ENCODE peak calls at places on chromosomes 2 and 18, in nine cellular contexts. One of them, this sample, is unnamed.

GRCh38 chr2:113872201-113872600 is 17.7 kb upstream of the ACTR3 start:
- DNase-seq in HCT116: no peak
- DNase-seq in H1: no peak
- DNase-seq in tibial nerve: no peak
- DNase-seq in CD8-positive, alpha-beta T cell: no peak
- DNase-seq in uterus: no peak
- DNase-seq in cardiac fibroblast: peak
- DNase-seq in OCI-LY7: no peak
- DNase-seq in stomach: no peak
- DNase-seq in this sample: no peak

GRCh38 chr2:168404764-168405163 is 51.3 kb upstream of the CERS6 start:
- DNase-seq in HCT116: no peak
- DNase-seq in H1: no peak
- DNase-seq in tibial nerve: no peak
- DNase-seq in CD8-positive, alpha-beta T cell: no peak
- DNase-seq in uterus: no peak
- DNase-seq in cardiac fibroblast: no peak
- DNase-seq in OCI-LY7: no peak
- DNase-seq in stomach: peak
- DNase-seq in this sample: no peak

GRCh38 chr18:34159691-34160185 is 65.0 kb downstream of the NOL4 start:
- DNase-seq in HCT116: no peak
- DNase-seq in H1: no peak
- DNase-seq in tibial nerve: no peak
- DNase-seq in CD8-positive, alpha-beta T cell: no peak
- DNase-seq in uterus: no peak
- DNase-seq in cardiac fibroblast: no peak
- DNase-seq in OCI-LY7: no peak
- DNase-seq in stomach: no peak
- DNase-seq in this sample: no peak

GRCh38 chr18:22200611-22201225 is 31.3 kb downstream of the GATA6 start:
- DNase-seq in HCT116: no peak
- DNase-seq in H1: no peak
- DNase-seq in tibial nerve: no peak
- DNase-seq in CD8-positive, alpha-beta T cell: no peak
- DNase-seq in uterus: no peak
- DNase-seq in cardiac fibroblast: no peak
- DNase-seq in OCI-LY7: no peak
- DNase-seq in stomach: no peak
- DNase-seq in this sample: no peak

GRCh38 chr2:42908538-42909200 is 116.3 kb upstream of the HAAO start:
- DNase-seq in HCT116: no peak
- DNase-seq in H1: no peak
- DNase-seq in tibial nerve: no peak
- DNase-seq in CD8-positive, alpha-beta T cell: no peak
- DNase-seq in uterus: no peak
- DNase-seq in cardiac fibroblast: no peak
- DNase-seq in OCI-LY7: no peak
- DNase-seq in stomach: no peak
- DNase-seq in this sample: no peak

GRCh38 chr18:37230762-37231161 is 334.8 kb downstream of the CELF4 start:
- DNase-seq in HCT116: no peak
- DNase-seq in H1: no peak
- DNase-seq in tibial nerve: no peak
- DNase-seq in CD8-positive, alpha-beta T cell: no peak
- DNase-seq in uterus: no peak
- DNase-seq in cardiac fibroblast: peak
- DNase-seq in OCI-LY7: no peak
- DNase-seq in stomach: no peak
- DNase-seq in this sample: no peak

GRCh38 chr2:76640905-76641304 is 881.3 kb downstream of the LRRTM4 start:
- DNase-seq in HCT116: no peak
- DNase-seq in H1: no peak
- DNase-seq in tibial nerve: no peak
- DNase-seq in CD8-positive, alpha-beta T cell: no peak
- DNase-seq in uterus: no peak
- DNase-seq in cardiac fibroblast: no peak
- DNase-seq in OCI-LY7: no peak
- DNase-seq in stomach: no peak
- DNase-seq in this sample: peak

GRCh38 chr18:21184396-21184996 is 57.5 kb upstream of the GREB1L start:
- DNase-seq in HCT116: no peak
- DNase-seq in H1: no peak
- DNase-seq in tibial nerve: no peak
- DNase-seq in CD8-positive, alpha-beta T cell: no peak
- DNase-seq in uterus: no peak
- DNase-seq in cardiac fibroblast: no peak
- DNase-seq in OCI-LY7: no peak
- DNase-seq in stomach: no peak
- DNase-seq in this sample: peak

GRCh38 chr2:218833023-218833609 is 1.5 kb upstream of the PRKAG3 start:
- DNase-seq in HCT116: no peak
- DNase-seq in H1: no peak
- DNase-seq in tibial nerve: no peak
- DNase-seq in CD8-positive, alpha-beta T cell: no peak
- DNase-seq in uterus: no peak
- DNase-seq in cardiac fibroblast: peak
- DNase-seq in OCI-LY7: no peak
- DNase-seq in stomach: no peak
- DNase-seq in this sample: no peak

GRCh38 chr18:13530215-13530878 is 196.0 kb downstream of the FAM210A start:
- DNase-seq in HCT116: no peak
- DNase-seq in H1: no peak
- DNase-seq in tibial nerve: no peak
- DNase-seq in CD8-positive, alpha-beta T cell: no peak
- DNase-seq in uterus: no peak
- DNase-seq in cardiac fibroblast: no peak
- DNase-seq in OCI-LY7: no peak
- DNase-seq in stomach: no peak
- DNase-seq in this sample: no peak

GRCh38 chr2:105038383-105039061 is 653 bp downstream of the MRPS9 start:
- DNase-seq in HCT116: peak
- DNase-seq in H1: no peak
- DNase-seq in tibial nerve: no peak
- DNase-seq in CD8-positive, alpha-beta T cell: no peak
- DNase-seq in uterus: no peak
- DNase-seq in cardiac fibroblast: peak
- DNase-seq in OCI-LY7: no peak
- DNase-seq in stomach: no peak
- DNase-seq in this sample: peak

GRCh38 chr2:84958135-84959044 is 12.6 kb upstream of the KCMF1 start:
- DNase-seq in HCT116: peak
- DNase-seq in H1: peak
- DNase-seq in tibial nerve: no peak
- DNase-seq in CD8-positive, alpha-beta T cell: no peak
- DNase-seq in uterus: no peak
- DNase-seq in cardiac fibroblast: peak
- DNase-seq in OCI-LY7: no peak
- DNase-seq in stomach: peak
- DNase-seq in this sample: peak

DNA sequence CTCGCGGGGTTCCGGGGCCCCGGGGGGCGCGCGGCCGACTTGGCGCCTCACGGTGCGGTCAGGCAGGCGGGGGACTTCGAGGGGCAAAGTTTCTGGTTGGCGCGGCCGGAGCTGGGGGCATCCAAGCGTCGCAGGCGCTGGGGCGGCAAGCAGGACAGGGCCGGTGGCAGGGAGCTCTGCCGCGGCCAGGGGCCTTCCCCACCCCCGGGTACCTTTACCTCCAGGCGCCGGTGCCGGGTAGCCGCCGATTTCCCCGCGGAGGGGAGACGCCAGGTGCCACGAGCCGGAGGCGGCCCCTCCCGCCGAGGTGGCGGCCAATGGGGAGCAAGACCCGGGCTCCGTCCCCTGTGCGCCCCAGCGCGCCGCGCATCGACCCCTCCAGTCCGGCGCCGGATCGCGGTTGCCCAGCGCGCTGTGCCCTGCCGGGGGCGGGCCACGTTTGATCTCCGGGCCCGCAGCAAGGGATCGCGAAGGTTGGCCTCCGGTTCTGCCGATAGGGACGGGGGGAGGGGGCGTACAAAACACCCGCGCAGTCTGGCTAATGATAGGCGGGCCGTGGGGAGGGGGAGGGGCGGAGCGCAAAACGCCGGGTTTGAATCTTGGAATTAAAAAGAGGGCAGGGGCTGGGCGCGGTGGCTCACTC is at the start of gene ST8SIA5:
- DNase-seq in HCT116: no peak
- DNase-seq in H1: peak
- DNase-seq in tibial nerve: no peak
- DNase-seq in CD8-positive, alpha-beta T cell: no peak
- DNase-seq in uterus: no peak
- DNase-seq in cardiac fibroblast: no peak
- DNase-seq in OCI-LY7: no peak
- DNase-seq in stomach: no peak
- DNase-seq in this sample: no peak
- H3K4me3 ChIP-seq in HCT116: no peak
- H3K4me3 ChIP-seq in H1: peak
- H3K4me3 ChIP-seq in tibial nerve: no peak
- H3K4me3 ChIP-seq in CD8-positive, alpha-beta T cell: no peak
- H3K4me3 ChIP-seq in uterus: no peak
- H3K4me3 ChIP-seq in cardiac fibroblast: peak
- H3K4me3 ChIP-seq in OCI-LY7: no peak
- H3K4me3 ChIP-seq in stomach: peak
- H3K4me3 ChIP-seq in this sample: no peak

GRCh38 chr2:579961-580360 is 97.2 kb downstream of the TMEM18 start:
- DNase-seq in HCT116: no peak
- DNase-seq in H1: no peak
- DNase-seq in tibial nerve: no peak
- DNase-seq in CD8-positive, alpha-beta T cell: no peak
- DNase-seq in uterus: no peak
- DNase-seq in cardiac fibroblast: no peak
- DNase-seq in OCI-LY7: no peak
- DNase-seq in stomach: no peak
- DNase-seq in this sample: no peak

GRCh38 chr2:584863-585823 is 92.1 kb downstream of the TMEM18 start:
- DNase-seq in HCT116: no peak
- DNase-seq in H1: peak
- DNase-seq in tibial nerve: no peak
- DNase-seq in CD8-positive, alpha-beta T cell: peak
- DNase-seq in uterus: peak
- DNase-seq in cardiac fibroblast: no peak
- DNase-seq in OCI-LY7: peak
- DNase-seq in stomach: no peak
- DNase-seq in this sample: no peak

GRCh38 chr2:586518-587370 is 90.5 kb downstream of the TMEM18 start:
- DNase-seq in HCT116: no peak
- DNase-seq in H1: peak
- DNase-seq in tibial nerve: no peak
- DNase-seq in CD8-positive, alpha-beta T cell: no peak
- DNase-seq in uterus: no peak
- DNase-seq in cardiac fibroblast: no peak
- DNase-seq in OCI-LY7: no peak
- DNase-seq in stomach: peak
- DNase-seq in this sample: no peak

GRCh38 chr2:582792-583528 is 94.2 kb downstream of the TMEM18 start:
- DNase-seq in HCT116: no peak
- DNase-seq in H1: no peak
- DNase-seq in tibial nerve: no peak
- DNase-seq in CD8-positive, alpha-beta T cell: no peak
- DNase-seq in uterus: no peak
- DNase-seq in cardiac fibroblast: no peak
- DNase-seq in OCI-LY7: no peak
- DNase-seq in stomach: no peak
- DNase-seq in this sample: no peak

GRCh38 chr2:583666-584065 is 93.5 kb downstream of the TMEM18 start:
- DNase-seq in HCT116: no peak
- DNase-seq in H1: no peak
- DNase-seq in tibial nerve: no peak
- DNase-seq in CD8-positive, alpha-beta T cell: no peak
- DNase-seq in uterus: no peak
- DNase-seq in cardiac fibroblast: no peak
- DNase-seq in OCI-LY7: no peak
- DNase-seq in stomach: no peak
- DNase-seq in this sample: no peak
- TF ChIP-seq CTCF in HCT116: peak
- TF ChIP-seq CTCF in H1: peak
- TF ChIP-seq CTCF in tibial nerve: no peak
- TF ChIP-seq CTCF in CD8-positive, alpha-beta T cell: no peak
- TF ChIP-seq CTCF in uterus: no peak
- TF ChIP-seq CTCF in cardiac fibroblast: no peak
- TF ChIP-seq CTCF in OCI-LY7: peak
- TF ChIP-seq CTCF in stomach: no peak
- TF ChIP-seq CTCF in this sample: no peak

DNA sequence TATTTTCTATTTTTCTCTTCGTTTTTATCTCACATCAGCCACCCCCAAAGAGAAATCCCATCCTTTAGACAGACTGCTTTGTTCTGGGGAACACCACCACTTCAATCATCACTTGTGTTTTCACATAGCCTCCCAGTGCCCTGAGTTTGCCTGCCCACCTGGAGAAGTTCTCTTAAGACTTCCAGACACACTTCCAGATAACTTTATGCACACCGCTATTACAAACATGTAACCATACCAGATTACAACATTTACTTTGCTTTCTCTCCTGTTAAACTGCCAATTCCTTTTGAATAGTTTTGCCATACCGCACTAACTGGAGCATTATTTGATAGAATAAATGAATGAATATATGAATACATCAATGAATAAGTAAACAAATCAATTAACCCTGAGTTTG is 1353.6 kb downstream of the DPP10 start:
- DNase-seq in HCT116: no peak
- DNase-seq in H1: no peak
- DNase-seq in tibial nerve: no peak
- DNase-seq in CD8-positive, alpha-beta T cell: no peak
- DNase-seq in uterus: no peak
- DNase-seq in cardiac fibroblast: no peak
- DNase-seq in OCI-LY7: no peak
- DNase-seq in stomach: no peak
- DNase-seq in this sample: no peak
- H3K4me3 ChIP-seq in HCT116: no peak
- H3K4me3 ChIP-seq in H1: no peak
- H3K4me3 ChIP-seq in tibial nerve: no peak
- H3K4me3 ChIP-seq in CD8-positive, alpha-beta T cell: no peak
- H3K4me3 ChIP-seq in uterus: no peak
- H3K4me3 ChIP-seq in cardiac fibroblast: no peak
- H3K4me3 ChIP-seq in OCI-LY7: no peak
- H3K4me3 ChIP-seq in stomach: no peak
- H3K4me3 ChIP-seq in this sample: no peak

DNA sequence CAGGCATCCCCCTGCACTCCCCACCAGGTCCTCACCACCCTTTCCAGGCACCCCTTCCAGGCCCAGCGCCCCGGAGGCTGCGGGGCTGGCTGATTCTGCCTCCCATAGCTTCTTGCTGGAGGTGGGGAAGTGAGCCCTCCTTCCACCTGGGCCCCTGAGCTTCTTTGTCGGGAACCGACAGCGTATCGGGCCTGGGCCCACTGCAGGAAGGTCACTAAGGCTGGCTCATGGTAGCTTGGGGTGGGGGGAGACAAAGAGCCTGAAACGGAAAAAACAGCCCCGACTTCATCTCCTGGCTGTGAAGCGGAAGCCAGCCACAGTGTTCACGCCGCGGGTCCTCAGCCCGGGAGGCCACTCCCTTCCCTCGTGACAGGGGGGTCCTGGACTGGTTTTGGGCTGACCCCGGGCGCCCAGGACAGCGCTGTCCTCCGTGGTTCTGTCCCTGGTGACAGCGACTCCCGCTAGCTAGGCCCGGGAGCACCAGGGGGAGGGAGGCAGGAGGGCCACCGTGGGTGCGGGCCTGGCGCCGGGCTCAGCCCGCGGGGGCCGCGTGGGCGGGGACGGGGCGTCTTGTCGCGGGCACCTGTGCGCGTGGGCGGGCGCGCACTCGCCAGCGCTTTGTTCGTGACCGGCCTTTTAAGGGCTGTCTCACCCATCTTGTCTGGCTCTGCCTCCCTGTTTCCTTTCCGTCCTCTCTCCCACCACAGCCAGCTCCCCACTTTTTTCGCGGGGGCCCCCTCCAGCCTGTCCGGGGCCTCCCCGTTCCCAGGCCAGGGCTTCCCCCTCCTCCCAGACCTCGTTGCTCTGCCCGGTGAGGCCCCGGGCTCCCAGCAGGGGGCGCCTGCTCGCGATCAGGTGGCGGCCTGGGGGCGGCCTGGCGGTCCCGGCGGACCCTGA is 64.9 kb downstream of the DNMT3A start:
- DNase-seq in HCT116: no peak
- DNase-seq in H1: peak
- DNase-seq in tibial nerve: peak
- DNase-seq in CD8-positive, alpha-beta T cell: peak
- DNase-seq in uterus: peak
- DNase-seq in cardiac fibroblast: peak
- DNase-seq in OCI-LY7: peak
- DNase-seq in stomach: peak
- DNase-seq in this sample: peak
- TF ChIP-seq CTCF in HCT116: peak
- TF ChIP-seq CTCF in H1: peak
- TF ChIP-seq CTCF in tibial nerve: peak
- TF ChIP-seq CTCF in CD8-positive, alpha-beta T cell: peak
- TF ChIP-seq CTCF in uterus: peak
- TF ChIP-seq CTCF in cardiac fibroblast: peak
- TF ChIP-seq CTCF in OCI-LY7: peak
- TF ChIP-seq CTCF in stomach: peak
- TF ChIP-seq CTCF in this sample: peak

This sample was measured in epithelial cell of esophagus.